ENCODE peak calls at places on chromosomes 1 and 21, in four cellular contexts. Z is esophagus squamous epithelium, P is choroid plexus epithelial cell, G is heart right ventricle. H is an unnamed sample.

GRCh38 chr1:157363660-157364140 is 188.6 kb downstream of the FCRL5 start:
- DNase-seq in Z (no peak), P (peak), G (no peak), H (peak)

GRCh38 chr1:224182057-224182865 is 779 bp upstream of the DEGS1 start:
- DNase-seq in Z (no peak), P (no peak), G (no peak), H (no peak)

GRCh38 chr1:117611121-117611601 is 5.3 kb downstream of the TENT5C start:
- DNase-seq in Z (no peak), P (no peak), G (no peak), H (peak)

GRCh38 chr1:37718181-37718900 is 26.0 kb downstream of the CDCA8 start:
- DNase-seq in Z (no peak), P (no peak), G (no peak), H (no peak)

GRCh38 chr21:38806942-38807284 is 1.2 kb downstream of the ETS2 start:
- DNase-seq in Z (no peak), P (peak), G (no peak), H (peak)

GRCh38 chr1:70134148-70134547 is 71.2 kb downstream of the LRRC40 start:
- DNase-seq in Z (no peak), P (no peak), G (no peak), H (no peak)

GRCh38 chr1:87428351-87428750 is 99.7 kb downstream of the LMO4 start:
- DNase-seq in Z (no peak), P (no peak), G (no peak), H (no peak)

GRCh38 chr1:8077120-8077573 is 51.0 kb upstream of the ERRFI1 start:
- DNase-seq in Z (no peak), P (peak), G (peak), H (peak)

GRCh38 chr1:100354971-100355394 is 2.7 kb downstream of the CDC14A start:
- DNase-seq in Z (no peak), P (peak), G (no peak), H (no peak)

DNA sequence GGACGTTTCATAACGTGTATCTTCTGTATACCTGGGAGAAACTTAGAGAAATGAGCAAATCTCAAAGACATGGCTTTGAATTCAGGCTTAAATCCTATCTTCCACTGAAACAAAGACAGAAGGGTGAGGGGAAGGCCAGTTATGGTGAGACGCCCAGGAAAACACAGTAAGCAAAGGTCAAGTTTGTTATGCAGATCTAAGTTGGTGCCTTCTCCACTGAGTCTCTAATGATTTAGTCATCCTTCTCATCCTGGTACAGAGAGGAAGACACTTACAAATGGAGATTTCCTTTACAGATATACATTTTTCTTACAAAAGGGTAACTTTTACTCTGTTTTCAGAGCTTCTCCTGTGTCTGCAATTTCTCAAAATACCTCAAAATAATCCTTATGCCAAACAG is 64.4 kb downstream of the MAP3K7CL start:
- DNase-seq in Z (no peak), P (peak), G (no peak), H (peak)
- H3K4me3 ChIP-seq in Z (no peak), P (no peak), G (no peak), H (no peak)

GRCh38 chr1:204014336-204014735 is 58.6 kb upstream of the SOX13 start:
- DNase-seq in Z (no peak), P (no peak), G (no peak), H (no peak)
- TF ChIP-seq CTCF in Z (no peak), P (no peak), G (no peak), H (no peak)

DNA sequence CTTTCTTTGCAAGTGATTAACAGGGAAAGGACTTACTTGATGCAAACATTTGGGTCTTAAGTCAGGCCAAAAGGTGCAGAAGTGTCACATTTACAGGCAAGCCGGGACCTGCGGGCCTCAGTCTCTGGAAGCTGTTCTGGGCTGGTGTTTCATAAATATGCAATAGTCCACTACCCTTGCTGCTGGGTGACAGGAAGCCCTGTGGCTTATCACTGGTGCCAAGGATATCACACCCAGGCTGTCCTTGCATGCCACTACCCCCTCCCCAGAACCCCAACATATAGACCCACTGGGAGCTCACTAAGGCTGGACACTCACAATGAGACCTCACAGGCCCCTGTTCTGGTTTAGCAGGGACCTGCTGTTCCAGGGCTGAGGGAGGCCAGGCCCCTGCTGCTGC is 3.4 kb upstream of the LEFTY2 start:
- DNase-seq in Z (no peak), P (no peak), G (no peak), H (no peak)
- H3K4me3 ChIP-seq in Z (no peak), P (no peak), G (no peak), H (no peak)

DNA sequence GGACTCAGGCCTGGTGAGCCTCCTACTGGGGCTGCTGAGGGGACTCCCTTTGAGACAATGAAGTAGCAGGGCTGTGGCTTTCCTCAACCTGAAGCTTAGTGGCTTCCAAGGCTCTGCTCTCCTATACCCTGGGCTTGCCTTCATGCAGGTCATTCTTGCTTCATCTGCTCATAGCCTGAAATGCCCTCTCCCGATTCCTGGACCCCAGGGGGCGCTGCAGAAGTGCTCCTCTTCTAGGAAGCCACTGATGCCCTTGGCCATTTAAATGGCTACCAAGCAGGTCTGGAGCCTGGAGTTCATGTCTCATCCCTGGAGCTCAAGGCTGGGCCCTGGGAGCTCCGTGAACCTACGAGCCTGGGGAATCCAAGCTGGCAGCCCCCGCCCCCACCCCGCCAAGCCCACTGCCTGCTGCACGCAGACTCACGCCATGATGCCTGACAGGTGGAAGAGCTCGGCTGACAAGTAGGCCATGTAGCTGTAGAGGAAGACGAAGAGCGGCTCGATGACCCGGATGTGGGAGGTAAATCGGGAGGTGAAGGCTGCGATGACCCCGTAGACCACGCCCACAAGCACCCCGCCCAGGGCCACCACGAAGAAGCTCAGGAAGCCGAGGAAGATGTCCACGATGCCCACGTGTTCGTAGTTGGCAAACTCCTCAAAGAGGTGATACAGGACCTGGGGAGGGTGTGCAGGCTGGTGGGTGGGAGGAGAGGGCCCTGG is 45.7 kb downstream of the SLC9A1 start:
- DNase-seq in Z (no peak), P (peak), G (no peak), H (no peak)
- TF ChIP-seq CTCF in Z (no peak), P (peak), G (no peak), H (peak)

DNA sequence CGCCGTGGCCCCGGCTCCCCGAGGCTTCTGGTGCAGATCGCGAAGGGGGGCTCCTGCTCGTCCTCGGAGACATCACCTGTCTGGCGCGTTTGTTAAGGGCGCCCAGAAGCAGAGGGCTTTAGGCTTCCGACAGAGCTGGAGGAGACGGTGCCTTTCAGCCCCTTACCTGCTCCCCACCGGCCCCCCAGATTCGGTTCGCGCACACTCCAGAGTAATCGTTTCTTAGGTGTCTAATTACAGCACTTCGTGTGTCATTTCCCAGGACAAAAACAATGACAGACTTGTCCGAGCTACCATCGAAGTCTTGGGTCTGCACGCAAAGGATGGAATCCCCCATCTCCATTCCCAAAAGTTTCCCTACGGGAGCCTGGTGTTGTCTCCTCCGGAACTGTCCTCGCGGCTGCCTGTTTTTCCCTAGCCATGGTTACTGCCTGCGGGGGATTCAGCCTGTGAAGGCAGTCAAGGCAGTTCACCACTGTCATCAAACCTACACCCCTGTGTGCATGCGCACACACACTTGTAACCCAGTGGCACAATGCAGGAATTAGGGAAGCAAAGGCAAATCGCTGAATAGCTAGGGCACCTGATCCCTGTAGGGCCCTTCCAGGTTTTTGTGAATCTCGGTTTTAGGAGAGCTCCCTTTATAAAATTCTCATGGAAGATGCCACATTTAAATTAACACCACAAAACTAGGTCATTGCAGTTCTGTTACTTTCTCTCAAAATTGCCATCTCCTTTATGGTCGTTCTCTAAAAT is 738 bp upstream of the CDC42BPA start:
- DNase-seq in Z (no peak), P (peak), G (peak), H (peak)
- H3K4me3 ChIP-seq in Z (peak), P (peak), G (peak), H (peak)

DNA sequence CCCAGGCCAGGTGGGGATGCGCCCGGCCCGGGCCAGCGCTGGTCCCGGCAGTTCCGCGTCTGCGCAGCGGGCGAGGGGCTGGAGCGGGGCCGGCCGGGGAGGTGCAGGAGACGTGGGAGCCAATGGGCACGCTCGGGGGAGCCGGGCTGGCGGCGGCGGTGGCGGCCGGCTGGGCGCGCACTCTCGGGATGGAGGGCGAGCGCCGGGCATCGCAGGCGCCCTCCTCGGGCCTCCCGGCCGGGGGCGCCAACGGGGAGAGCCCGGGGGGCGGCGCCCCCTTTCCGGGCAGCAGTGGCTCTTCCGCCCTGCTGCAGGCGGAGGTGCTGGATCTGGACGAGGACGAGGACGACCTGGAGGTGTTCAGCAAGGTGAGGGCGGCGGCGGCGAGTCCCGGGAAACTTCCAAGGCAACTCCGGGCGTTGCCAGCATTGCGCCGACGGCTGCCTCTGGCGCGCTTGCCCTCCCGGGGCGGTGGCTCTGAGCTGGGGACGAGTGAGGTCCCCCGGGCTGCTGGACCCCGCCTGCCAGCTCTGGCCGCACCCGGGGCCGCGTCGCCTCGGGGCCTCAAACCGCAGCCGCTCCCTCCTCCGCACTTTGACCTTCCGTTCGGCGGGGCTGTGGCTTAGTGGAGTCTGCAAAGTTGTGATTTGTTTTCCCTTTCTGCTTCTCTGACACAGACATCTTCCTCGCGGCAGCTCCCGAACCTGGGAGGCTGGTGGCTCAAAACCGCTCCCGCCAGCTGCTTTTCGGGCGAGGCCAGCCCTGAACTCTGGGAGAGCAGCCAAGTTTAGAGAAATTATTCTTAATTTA is at the start of gene SNX7:
- DNase-seq in Z (no peak), P (peak), G (peak), H (peak)
- TF ChIP-seq CTCF in Z (no peak), P (no peak), G (no peak), H (no peak)

GRCh38 chr1:29901618-29902017 is 665.3 kb downstream of the PTPRU start:
- DNase-seq in Z (no peak), P (no peak), G (no peak), H (no peak)
- H3K4me3 ChIP-seq in Z (no peak), P (no peak), G (no peak), H (no peak)

DNA sequence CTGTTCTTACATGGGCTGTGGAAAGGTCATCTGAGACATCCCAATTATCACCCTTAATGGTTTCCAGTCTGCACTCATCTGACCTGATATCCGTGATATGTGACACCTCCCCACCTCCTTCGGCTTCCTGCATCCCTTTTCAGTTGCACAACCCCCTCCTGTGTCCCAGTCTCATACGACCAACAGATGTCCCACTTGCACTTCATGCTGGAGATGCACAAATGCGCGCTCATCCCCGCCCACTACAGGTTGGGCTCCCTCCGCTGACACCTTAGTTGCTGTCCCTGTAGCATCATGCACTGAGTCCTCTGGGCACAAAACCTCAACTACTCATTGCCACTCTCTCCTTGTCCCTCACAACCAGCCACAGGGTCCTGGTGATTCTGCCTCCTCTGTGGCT is 94.4 kb downstream of the MIS18A start:
- DNase-seq in Z (no peak), P (no peak), G (no peak), H (no peak)
- TF ChIP-seq CTCF in Z (no peak), P (no peak), G (no peak), H (no peak)

GRCh38 chr1:241536383-241536782 is 4.2 kb downstream of the KMO start:
- DNase-seq in Z (no peak), P (no peak), G (no peak), H (no peak)

GRCh38 chr1:241531195-241532172 is 694 bp upstream of the KMO start:
- DNase-seq in Z (no peak), P (peak), G (no peak), H (peak)

GRCh38 chr1:241532173-241532553 is at the start of gene KMO:
- DNase-seq in Z (no peak), P (peak), G (no peak), H (peak)

GRCh38 chr1:241533375-241534115 is 1.4 kb downstream of the KMO start:
- DNase-seq in Z (no peak), P (no peak), G (no peak), H (no peak)

GRCh38 chr1:241532864-241533263 is 686 bp downstream of the KMO start:
- DNase-seq in Z (no peak), P (no peak), G (no peak), H (no peak)
- H3K4me3 ChIP-seq in Z (no peak), P (no peak), G (no peak), H (no peak)

H was measured in cardiac fibroblast.